ENCODE peak calls at places on chromosome 16, in six cellular contexts. U is BE2C, I is BJ, Q is Karpas-422, G is DND-41, E is stomach. X is an unnamed sample.
A peak's percentile ranks its signal among the peaks of the same experiment; 100 is the strongest.

GRCh38 chr16:70480127-70481105 is 26.0 kb downstream of the FCSK start:
- DNase-seq in G (no peak), E (no peak), Q (no peak), I (no peak), U (no peak), X (no peak)

GRCh38 chr16:75481475-75481874 is 13.8 kb downstream of the CHST6 start:
- DNase-seq in G (no peak), Q (no peak), U (no peak), E (no peak), I (no peak), X (no peak)

GRCh38 chr16:80591071-80591935 is 50.5 kb downstream of the DYNLRB2 start:
- DNase-seq in U (no peak), I (no peak), E (no peak), G (peak; percentile 52), Q (no peak), X (no peak)

GRCh38 chr16:54285414-54286066 is 1.0 kb downstream of the IRX3 start:
- DNase-seq in G (peak; percentile 73), E (peak; percentile 56), U (no peak), I (no peak), Q (no peak), X (no peak)

GRCh38 chr16:8714143-8714542 is 39.7 kb downstream of the ABAT start:
- DNase-seq in G (no peak), I (no peak), Q (no peak), E (no peak), U (no peak), X (no peak)

GRCh38 chr16:11038777-11039176 is 94.4 kb downstream of the CLEC16A start:
- DNase-seq in E (no peak), Q (no peak), I (no peak), U (no peak), G (no peak), X (no peak)

GRCh38 chr16:4891097-4891885 is 44.0 kb downstream of the UBN1 start:
- DNase-seq in Q (no peak), E (no peak), I (no peak), U (no peak), G (no peak), X (no peak)

GRCh38 chr16:48617711-48618148 is 7.8 kb upstream of the N4BP1 start:
- DNase-seq in G (no peak), I (no peak), U (no peak), Q (no peak), E (peak; percentile 36), X (peak; percentile 28)

GRCh38 chr16:72482695-72483094 is 310.7 kb upstream of the PMFBP1 start:
- DNase-seq in G (no peak), E (no peak), U (no peak), Q (no peak), I (no peak), X (no peak)

GRCh38 chr16:35152067-35152627 is 1692.7 kb downstream of the TP53TG3F start:
- DNase-seq in I (no peak), G (no peak), E (no peak), Q (no peak), U (no peak), X (no peak)

GRCh38 chr16:66728117-66728787 is 23.2 kb downstream of the DYNC1LI2 start:
- DNase-seq in Q (peak; percentile 87), E (peak; percentile 37), U (peak; percentile 19), I (no peak), G (no peak), X (peak; percentile 27)

GRCh38 chr16:10577305-10578202 is 2.8 kb downstream of the EMP2 start:
- DNase-seq in E (no peak), G (no peak), I (no peak), Q (no peak), U (no peak), X (peak; percentile 22)

GRCh38 chr16:64996641-64997040 is 125.2 kb downstream of the CDH11 start:
- DNase-seq in U (no peak), I (no peak), Q (no peak), G (no peak), E (no peak), X (no peak)

GRCh38 chr16:81841709-81842108 is 62.6 kb downstream of the PLCG2 start:
- DNase-seq in G (no peak), E (no peak), U (no peak), Q (peak; percentile 75), I (no peak), X (no peak)

GRCh38 chr16:31134091-31134571 is 1.4 kb downstream of the PRSS8 start:
- DNase-seq in G (no peak), E (no peak), U (peak; percentile 84), Q (no peak), I (no peak), X (no peak)

GRCh38 chr16:2897110-2897509 is 14.1 kb downstream of the FLYWCH2 start:
- DNase-seq in G (no peak), Q (peak; percentile 87), U (no peak), I (no peak), E (no peak), X (no peak)

GRCh38 chr16:2898831-2899563 is 12.7 kb upstream of the FLYWCH1 start:
- DNase-seq in I (no peak), U (no peak), E (no peak), Q (peak; percentile 34), G (no peak), X (no peak)

GRCh38 chr16:2895813-2896212 is 12.8 kb downstream of the FLYWCH2 start:
- DNase-seq in U (no peak), I (no peak), E (no peak), G (no peak), Q (no peak), X (no peak)

GRCh38 chr16:2894231-2894630 is 11.2 kb downstream of the FLYWCH2 start:
- DNase-seq in Q (no peak), G (no peak), I (no peak), E (no peak), U (no peak), X (no peak)

DNA sequence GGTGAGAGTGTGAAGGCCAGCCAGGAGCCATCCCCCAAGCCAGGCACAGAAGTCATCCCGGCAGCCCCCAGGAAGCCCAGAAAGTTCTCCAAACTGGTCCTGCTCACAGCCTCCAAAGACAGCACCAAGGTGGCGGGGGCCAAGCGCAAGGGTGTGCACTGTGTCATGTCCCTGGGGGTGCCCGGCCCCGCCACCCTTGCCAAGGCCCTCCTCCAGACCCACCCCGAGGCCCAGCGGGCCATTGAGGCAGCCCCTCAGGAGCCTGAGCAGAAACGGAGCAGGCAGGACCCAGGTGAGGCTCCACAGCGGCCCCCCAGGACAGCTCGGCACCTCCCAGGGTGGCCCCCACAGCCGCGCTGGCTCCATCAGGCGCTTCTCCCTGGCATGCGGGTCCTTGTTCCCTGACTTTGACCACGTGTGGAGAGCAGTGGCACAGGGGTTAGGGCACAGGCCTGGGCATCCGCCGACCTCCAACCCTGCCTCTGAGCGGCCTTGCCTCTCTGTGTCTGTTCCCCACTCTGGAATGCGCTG is 13.5 kb downstream of the FLYWCH2 start:
- DNase-seq in G (no peak), I (no peak), U (no peak), Q (no peak), E (no peak), X (no peak)
- H3K36me3 ChIP-seq in G (peaks cover 33% of the 10 kb centered on the region), I (peaks cover 10% of the 10 kb centered on the region), U (peaks cover 12% of the 10 kb centered on the region), Q (no peaks in the 10 kb centered on the region), E (peaks cover 37% of the 10 kb centered on the region), X (no peaks in the 10 kb centered on the region)

GRCh38 chr16:85618509-85618908 is 5.4 kb downstream of the GSE1 start:
- DNase-seq in U (no peak), G (no peak), E (no peak), Q (no peak), I (no peak), X (no peak)

GRCh38 chr16:85622683-85623082 is 9.6 kb downstream of the GSE1 start:
- DNase-seq in Q (no peak), E (no peak), U (no peak), G (no peak), I (no peak), X (no peak)

GRCh38 chr16:85619089-85619850 is 6.1 kb downstream of the GSE1 start:
- DNase-seq in I (no peak), E (no peak), G (no peak), U (no peak), Q (no peak), X (no peak)

GRCh38 chr16:85621698-85622433 is 8.7 kb downstream of the GSE1 start:
- DNase-seq in G (no peak), I (no peak), Q (no peak), E (peak; percentile 88), U (no peak), X (no peak)

GRCh38 chr16:85620403-85620802 is 7.3 kb downstream of the GSE1 start:
- DNase-seq in Q (no peak), I (no peak), U (no peak), G (no peak), E (peak; percentile 64), X (no peak)
- H3K36me3 ChIP-seq in Q (no peaks in the 10 kb centered on the region), I (peaks cover 5% of the 10 kb centered on the region), U (peaks cover 45% of the 10 kb centered on the region), G (peaks cover 34% of the 10 kb centered on the region), E (peaks cover 4% of the 10 kb centered on the region), X (no peaks in the 10 kb centered on the region)

GRCh38 chr16:2078096-2078495 is 30.3 kb downstream of the TSC2 start:
- DNase-seq in I (no peak), G (no peak), E (no peak), U (no peak), Q (no peak), X (no peak)
- H3K36me3 ChIP-seq in I (peaks cover 41% of the 10 kb centered on the region), G (peaks cover 79% of the 10 kb centered on the region), E (peaks cover 100% of the 10 kb centered on the region), U (peaks cover 36% of the 10 kb centered on the region), Q (no peaks in the 10 kb centered on the region), X (no peaks in the 10 kb centered on the region)

GRCh38 chr16:84704253-84704652 is 4.5 kb downstream of the USP10 start:
- DNase-seq in I (no peak), G (no peak), E (no peak), Q (no peak), U (no peak), X (no peak)

GRCh38 chr16:84699712-84700517 is at the start of gene USP10:
- DNase-seq in I (no peak), U (peak; percentile 88), E (peak; percentile 86), Q (peak; percentile 93), G (peak; percentile 80), X (peak; percentile 69)

GRCh38 chr16:84703671-84704070 is 3.9 kb downstream of the USP10 start:
- DNase-seq in I (no peak), G (no peak), E (no peak), U (no peak), Q (no peak), X (no peak)

GRCh38 chr16:84699147-84699711 is 571 bp upstream of the USP10 start:
- DNase-seq in I (no peak), E (no peak), U (peak; percentile 31), G (no peak), Q (peak; percentile 60), X (no peak)

GRCh38 chr16:84700518-84701277 is 898 bp downstream of the USP10 start:
- DNase-seq in Q (peak; percentile 76), I (no peak), G (peak; percentile 60), E (no peak), U (peak; percentile 19), X (no peak)
- H3K36me3 ChIP-seq in Q (peaks cover 8% of the 10 kb centered on the region), I (no peaks in the 10 kb centered on the region), G (peaks cover 4% of the 10 kb centered on the region), E (no peaks in the 10 kb centered on the region), U (no peaks in the 10 kb centered on the region), X (no peaks in the 10 kb centered on the region)

DNA sequence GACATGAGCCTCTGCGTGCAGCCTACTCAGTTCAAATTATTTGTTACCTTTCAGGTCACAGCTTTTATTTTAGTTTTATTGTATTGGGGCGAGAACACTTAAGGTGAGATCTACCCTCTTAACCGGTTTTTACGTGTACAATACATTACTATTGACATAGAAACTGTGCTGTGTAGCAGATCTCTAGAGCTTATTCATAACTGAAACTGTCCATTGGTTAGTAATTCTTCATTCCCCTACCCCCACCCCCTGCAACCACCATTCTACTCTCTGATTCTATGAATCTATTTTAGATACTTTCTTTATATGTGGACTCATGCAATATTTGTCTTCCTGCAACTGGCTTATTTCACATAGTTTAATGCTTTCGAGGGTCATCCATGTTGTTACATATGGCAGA is 43.5 kb downstream of the KNOP1 start:
- DNase-seq in G (no peak), U (no peak), E (no peak), I (no peak), Q (no peak), X (no peak)
- H3K36me3 ChIP-seq in G (peaks cover 36% of the 10 kb centered on the region), U (no peaks in the 10 kb centered on the region), E (peaks cover 49% of the 10 kb centered on the region), I (peaks cover 5% of the 10 kb centered on the region), Q (no peaks in the 10 kb centered on the region), X (no peaks in the 10 kb centered on the region)